ENCODE peak calls at places on chromosomes 1 and 21, in five cellular contexts. One of them, this sample, is unnamed.

GRCh38 chr1:155961937-155962336 is 16.4 kb downstream of the ARHGEF2 start:
- DNase-seq in effector CD8-positive, alpha-beta T cell: no peak
- DNase-seq in ureter: no peak
- DNase-seq in T-helper 9 cell: no peak
- DNase-seq in Daoy: peak
- DNase-seq in this sample: peak

GRCh38 chr1:210321131-210321530 is 7.6 kb upstream of the HHAT start:
- DNase-seq in ureter: no peak
- DNase-seq in T-helper 9 cell: no peak
- DNase-seq in effector CD8-positive, alpha-beta T cell: no peak
- DNase-seq in Daoy: no peak
- DNase-seq in this sample: no peak

GRCh38 chr1:22784737-22785136 is 74.1 kb downstream of the EPHB2 start:
- DNase-seq in T-helper 9 cell: no peak
- DNase-seq in Daoy: no peak
- DNase-seq in ureter: no peak
- DNase-seq in effector CD8-positive, alpha-beta T cell: no peak
- DNase-seq in this sample: no peak

GRCh38 chr1:27513521-27513920 is 23.6 kb upstream of the WASF2 start:
- DNase-seq in effector CD8-positive, alpha-beta T cell: no peak
- DNase-seq in T-helper 9 cell: no peak
- DNase-seq in ureter: no peak
- DNase-seq in Daoy: no peak
- DNase-seq in this sample: no peak

GRCh38 chr1:169741666-169742394 is 8.0 kb upstream of the SELE start:
- DNase-seq in T-helper 9 cell: no peak
- DNase-seq in Daoy: peak
- DNase-seq in ureter: no peak
- DNase-seq in effector CD8-positive, alpha-beta T cell: no peak
- DNase-seq in this sample: peak

GRCh38 chr1:112083487-112083886 is 94.0 kb upstream of the KCND3 start:
- DNase-seq in ureter: no peak
- DNase-seq in T-helper 9 cell: no peak
- DNase-seq in Daoy: no peak
- DNase-seq in effector CD8-positive, alpha-beta T cell: no peak
- DNase-seq in this sample: peak

GRCh38 chr1:200231787-200232222 is 178.0 kb downstream of the ZNF281 start:
- DNase-seq in ureter: no peak
- DNase-seq in effector CD8-positive, alpha-beta T cell: no peak
- DNase-seq in Daoy: no peak
- DNase-seq in T-helper 9 cell: no peak
- DNase-seq in this sample: peak

GRCh38 chr1:71292203-71292602 is 211.4 kb upstream of the ZRANB2 start:
- DNase-seq in T-helper 9 cell: no peak
- DNase-seq in ureter: no peak
- DNase-seq in Daoy: no peak
- DNase-seq in effector CD8-positive, alpha-beta T cell: no peak
- DNase-seq in this sample: no peak

GRCh38 chr1:30133414-30134055 is 589.9 kb downstream of the MATN1 start:
- DNase-seq in ureter: no peak
- DNase-seq in T-helper 9 cell: no peak
- DNase-seq in Daoy: no peak
- DNase-seq in effector CD8-positive, alpha-beta T cell: no peak
- DNase-seq in this sample: no peak

GRCh38 chr21:43847301-43847700 is 17.7 kb upstream of the AGPAT3 start:
- DNase-seq in Daoy: no peak
- DNase-seq in effector CD8-positive, alpha-beta T cell: no peak
- DNase-seq in ureter: no peak
- DNase-seq in T-helper 9 cell: no peak
- DNase-seq in this sample: no peak

GRCh38 chr1:198937231-198938031 is 298.6 kb downstream of the PTPRC start:
- DNase-seq in effector CD8-positive, alpha-beta T cell: peak
- DNase-seq in Daoy: peak
- DNase-seq in T-helper 9 cell: no peak
- DNase-seq in ureter: peak
- DNase-seq in this sample: peak

GRCh38 chr1:84122780-84123382 is 21.2 kb upstream of the PRKACB start:
- DNase-seq in Daoy: peak
- DNase-seq in ureter: no peak
- DNase-seq in T-helper 9 cell: peak
- DNase-seq in effector CD8-positive, alpha-beta T cell: peak
- DNase-seq in this sample: peak

GRCh38 chr1:215082532-215083407 is at the start of gene KCNK2:
- DNase-seq in T-helper 9 cell: no peak
- DNase-seq in Daoy: peak
- DNase-seq in effector CD8-positive, alpha-beta T cell: no peak
- DNase-seq in ureter: peak
- DNase-seq in this sample: peak

GRCh38 chr1:8595332-8595731 is 222.1 kb downstream of the RERE start:
- DNase-seq in ureter: no peak
- DNase-seq in Daoy: no peak
- DNase-seq in T-helper 9 cell: no peak
- DNase-seq in effector CD8-positive, alpha-beta T cell: no peak
- DNase-seq in this sample: no peak

GRCh38 chr1:169511339-169512028 is 25.7 kb upstream of the SLC19A2 start:
- DNase-seq in effector CD8-positive, alpha-beta T cell: no peak
- DNase-seq in ureter: peak
- DNase-seq in T-helper 9 cell: no peak
- DNase-seq in Daoy: peak
- DNase-seq in this sample: peak

GRCh38 chr1:222464841-222465210 is 83.1 kb downstream of the HHIPL2 start:
- DNase-seq in effector CD8-positive, alpha-beta T cell: peak
- DNase-seq in T-helper 9 cell: peak
- DNase-seq in ureter: peak
- DNase-seq in Daoy: peak
- DNase-seq in this sample: peak

GRCh38 chr1:56438901-56439551 is 140.3 kb downstream of the PLPP3 start:
- DNase-seq in T-helper 9 cell: no peak
- DNase-seq in effector CD8-positive, alpha-beta T cell: no peak
- DNase-seq in ureter: no peak
- DNase-seq in Daoy: no peak
- DNase-seq in this sample: no peak

GRCh38 chr1:32336963-32337675 is 1.1 kb upstream of the MARCKSL1 start:
- DNase-seq in T-helper 9 cell: peak
- DNase-seq in ureter: no peak
- DNase-seq in Daoy: peak
- DNase-seq in effector CD8-positive, alpha-beta T cell: peak
- DNase-seq in this sample: peak

GRCh38 chr1:70863256-70863655 is 184.4 kb downstream of the PTGER3 start:
- DNase-seq in ureter: no peak
- DNase-seq in effector CD8-positive, alpha-beta T cell: no peak
- DNase-seq in Daoy: no peak
- DNase-seq in T-helper 9 cell: no peak
- DNase-seq in this sample: peak

GRCh38 chr1:235329139-235329808 is 904 bp downstream of the GGPS1 start:
- DNase-seq in ureter: peak
- DNase-seq in effector CD8-positive, alpha-beta T cell: no peak
- DNase-seq in T-helper 9 cell: peak
- DNase-seq in Daoy: peak
- DNase-seq in this sample: peak

GRCh38 chr1:207202480-207202879 is 98.4 kb downstream of the C4BPA start:
- DNase-seq in ureter: no peak
- DNase-seq in effector CD8-positive, alpha-beta T cell: no peak
- DNase-seq in T-helper 9 cell: no peak
- DNase-seq in Daoy: no peak
- DNase-seq in this sample: no peak

GRCh38 chr21:34802180-34802899 is 133.5 kb downstream of the CLIC6 start:
- DNase-seq in Daoy: no peak
- DNase-seq in effector CD8-positive, alpha-beta T cell: no peak
- DNase-seq in T-helper 9 cell: no peak
- DNase-seq in ureter: no peak
- DNase-seq in this sample: peak

GRCh38 chr1:68132426-68133130 is 82.2 kb upstream of the DIRAS3 start:
- DNase-seq in Daoy: no peak
- DNase-seq in effector CD8-positive, alpha-beta T cell: no peak
- DNase-seq in ureter: no peak
- DNase-seq in T-helper 9 cell: no peak
- DNase-seq in this sample: no peak

GRCh38 chr1:51284487-51284954 is 45.8 kb downstream of the TTC39A start:
- DNase-seq in effector CD8-positive, alpha-beta T cell: no peak
- DNase-seq in ureter: no peak
- DNase-seq in Daoy: peak
- DNase-seq in T-helper 9 cell: no peak
- DNase-seq in this sample: no peak

GRCh38 chr1:41661428-41662060 is 177.1 kb upstream of the EDN2 start:
- DNase-seq in effector CD8-positive, alpha-beta T cell: no peak
- DNase-seq in T-helper 9 cell: no peak
- DNase-seq in Daoy: peak
- DNase-seq in ureter: no peak
- DNase-seq in this sample: peak

GRCh38 chr1:86156571-86157455 is at the start of gene COL24A1:
- DNase-seq in effector CD8-positive, alpha-beta T cell: no peak
- DNase-seq in T-helper 9 cell: no peak
- DNase-seq in Daoy: peak
- DNase-seq in ureter: peak
- DNase-seq in this sample: peak

GRCh38 chr1:6935379-6936307 is 150.4 kb downstream of the CAMTA1 start:
- DNase-seq in ureter: no peak
- DNase-seq in Daoy: no peak
- DNase-seq in effector CD8-positive, alpha-beta T cell: no peak
- DNase-seq in T-helper 9 cell: no peak
- DNase-seq in this sample: peak

GRCh38 chr21:29218749-29219148 is 80.0 kb upstream of the BACH1 start:
- DNase-seq in effector CD8-positive, alpha-beta T cell: no peak
- DNase-seq in ureter: no peak
- DNase-seq in Daoy: no peak
- DNase-seq in T-helper 9 cell: no peak
- DNase-seq in this sample: no peak

GRCh38 chr1:15062479-15063099 is 91.0 kb upstream of the TMEM51 start:
- DNase-seq in T-helper 9 cell: no peak
- DNase-seq in effector CD8-positive, alpha-beta T cell: no peak
- DNase-seq in ureter: no peak
- DNase-seq in Daoy: no peak
- DNase-seq in this sample: no peak

GRCh38 chr1:174398246-174398645 is 49.5 kb upstream of the GPR52 start:
- DNase-seq in effector CD8-positive, alpha-beta T cell: no peak
- DNase-seq in T-helper 9 cell: no peak
- DNase-seq in ureter: no peak
- DNase-seq in Daoy: peak
- DNase-seq in this sample: no peak

This sample was measured in GM23248.